ENCODE peak calls at places on chromosomes 4 and X, in six cellular contexts. G is ovary; T is right atrium auricular region; W is CD4-positive, CD25-positive, alpha-beta regulatory T cell; X is right lobe of liver; F is heart right ventricle. S is an unnamed sample.

GRCh38 chr4:88761861-88762523 is 64.4 kb upstream of the NAP1L5 start:
- DNase-seq in W (no peak), T (no peak), X (no peak), F (no peak), G (no peak), S (no peak)

GRCh38 chr4:16915956-16916355 is 17.5 kb upstream of the LDB2 start:
- DNase-seq in F (no peak), G (no peak), W (no peak), X (no peak), T (no peak), S (no peak)

GRCh38 chr4:62683799-62684566 is 1483.9 kb downstream of the ADGRL3 start:
- DNase-seq in G (no peak), X (no peak), W (no peak), T (no peak), F (no peak), S (no peak)

GRCh38 chr4:144732584-144733130 is 86.7 kb downstream of the HHIP start:
- DNase-seq in G (no peak), W (no peak), F (no peak), T (no peak), X (no peak), S (no peak)

GRCh38 chrX:39242187-39242586 is 440.9 kb downstream of the MID1IP1 start:
- DNase-seq in W (peak; percentile 44), T (no peak), G (no peak), X (peak; percentile 44), F (no peak), S (no peak)

GRCh38 chr4:33189169-33189568 is 2469.0 kb downstream of the PCDH7 start:
- DNase-seq in X (no peak), G (no peak), F (no peak), W (no peak), T (no peak), S (no peak)

GRCh38 chr4:145883173-145883572 is 55.5 kb downstream of the ZNF827 start:
- DNase-seq in G (no peak), F (no peak), T (no peak), X (no peak), W (no peak), S (no peak)

GRCh38 chr4:108171541-108172230 is 3.0 kb upstream of the LEF1 start:
- DNase-seq in T (no peak), X (no peak), W (peak; percentile 89), G (no peak), F (no peak), S (no peak)

GRCh38 chrX:131067846-131068745 is 9.9 kb downstream of the ARHGAP36 start:
- DNase-seq in T (no peak), G (no peak), X (no peak), W (no peak), F (no peak), S (no peak)

GRCh38 chr4:37803348-37803973 is 23.0 kb upstream of the PGM2 start:
- DNase-seq in X (no peak), W (peak; percentile 74), G (no peak), F (no peak), T (no peak), S (no peak)

GRCh38 chr4:109810580-109811387 is 4.8 kb upstream of the GAR1 start:
- DNase-seq in X (no peak), T (no peak), G (no peak), W (no peak), F (no peak), S (no peak)

GRCh38 chrX:2391869-2392606 is 108.7 kb downstream of the DHRSX start:
- DNase-seq in G (no peak), F (no peak), T (no peak), W (no peak), X (peak; percentile 49), S (no peak)

GRCh38 chr4:155854597-155855226 is 11.4 kb downstream of the ASIC5 start:
- DNase-seq in G (no peak), X (peak; percentile 50), W (no peak), T (no peak), F (no peak), S (no peak)

GRCh38 chr4:36254355-36254754 is 10.0 kb upstream of the ARAP2 start:
- DNase-seq in T (no peak), X (no peak), F (no peak), G (no peak), W (no peak), S (no peak)

GRCh38 chrX:152601848-152602616 is 35.7 kb upstream of the GABRQ start:
- DNase-seq in X (no peak), F (no peak), G (no peak), T (no peak), W (peak; percentile 16), S (no peak)

GRCh38 chr4:25310825-25311210 is 1.8 kb upstream of the ZCCHC4 start:
- DNase-seq in X (no peak), F (no peak), W (no peak), G (no peak), T (no peak), S (no peak)
- H3K4me3 ChIP-seq in X (no peak overlapping the region), F (no peak overlapping the region), W (peak overlapping the region; percentile 1), G (no peak overlapping the region), T (no peak overlapping the region), S (no peak overlapping the region)

GRCh38 chr4:24472514-24473308 is 111.6 kb downstream of the DHX15 start:
- DNase-seq in T (peak; percentile 82), X (peak; percentile 82), W (peak; percentile 68), F (peak; percentile 83), G (peak; percentile 85), S (peak; percentile 88)

GRCh38 chr4:24475756-24476155 is 108.6 kb downstream of the DHX15 start:
- DNase-seq in F (no peak), W (no peak), G (no peak), T (no peak), X (no peak), S (no peak)

GRCh38 chr4:24470681-24471622 is 113.4 kb downstream of the DHX15 start:
- DNase-seq in F (peak; percentile 30), G (peak; percentile 28), X (no peak), T (no peak), W (no peak), S (peak; percentile 32)

GRCh38 chr4:24473309-24473721 is 111.0 kb downstream of the DHX15 start:
- DNase-seq in W (no peak), G (peak; percentile 30), F (peak; percentile 18), T (no peak), X (no peak), S (peak; percentile 23)

DNA sequence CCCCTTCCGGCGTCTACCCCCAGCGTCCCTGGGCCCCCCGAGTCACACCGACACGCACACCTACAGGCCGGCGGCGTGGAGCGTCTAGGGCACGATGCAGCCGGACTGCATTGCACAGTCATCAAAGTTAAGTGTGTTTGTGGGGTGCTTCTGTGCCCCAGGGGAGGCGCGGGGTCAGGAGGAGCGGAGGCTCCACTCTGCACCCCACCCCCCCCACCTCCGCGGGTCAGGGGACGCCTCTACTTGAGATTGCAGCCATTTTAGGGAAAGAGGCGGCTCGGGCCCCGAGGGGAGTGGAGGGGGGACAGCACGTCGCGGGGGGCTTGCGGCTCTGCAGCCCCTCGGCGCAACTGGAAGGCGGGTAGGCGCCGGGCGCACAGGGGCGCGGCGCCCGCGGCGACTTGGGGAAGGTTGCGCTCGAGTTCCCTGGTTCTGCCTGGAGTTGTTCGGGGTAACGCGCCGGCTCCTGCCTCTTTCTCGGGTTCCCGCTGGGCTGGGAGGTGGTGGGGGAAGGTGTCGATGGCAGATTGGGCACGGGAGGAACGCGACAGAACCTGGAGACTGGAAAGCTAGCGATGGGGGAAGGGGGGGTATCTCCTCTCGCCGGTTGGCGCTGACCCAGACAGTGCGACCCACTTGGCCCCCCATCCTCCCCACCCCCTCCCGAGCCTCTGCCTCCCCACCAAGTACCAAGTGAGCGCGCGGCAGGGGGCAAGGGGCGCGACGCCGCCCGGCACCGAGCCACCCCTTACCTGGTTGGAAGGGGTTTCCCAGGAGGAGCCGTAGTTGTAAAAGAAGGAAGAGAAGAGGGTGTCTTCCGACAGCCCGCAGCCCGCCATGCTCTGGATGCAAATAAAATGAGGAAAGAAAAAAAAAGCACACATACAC is 112.5 kb downstream of the DHX15 start:
- DNase-seq in G (peak; percentile 12), T (no peak), F (peak; percentile 22), W (no peak), X (peak; percentile 41), S (peak; percentile 16)
- H3K27ac ChIP-seq in G (no peak overlapping the region), T (peak overlapping the region; percentile 78), F (peak overlapping the region; percentile 55), W (no peak overlapping the region), X (no peak overlapping the region), S (peak overlapping the region; percentile 65)

GRCh38 chr4:46946914-46947313 is 37.9 kb upstream of the COX7B2 start:
- DNase-seq in X (no peak), F (no peak), G (no peak), T (no peak), W (no peak), S (no peak)
- H3K4me1 ChIP-seq in X (no peaks in the 10 kb centered on the region), F (peaks cover 31% of the 10 kb centered on the region), G (no peaks in the 10 kb centered on the region), T (no peaks in the 10 kb centered on the region), W (no peaks in the 10 kb centered on the region), S (no peaks in the 10 kb centered on the region)

GRCh38 chr4:56803473-56803872 is 18.0 kb downstream of the SPINK2 start:
- DNase-seq in G (no peak), F (no peak), X (no peak), T (no peak), W (no peak), S (no peak)

GRCh38 chr4:56799824-56800756 is 21.4 kb downstream of the SPINK2 start:
- DNase-seq in X (peak; percentile 84), T (peak; percentile 85), W (peak; percentile 86), F (peak; percentile 80), G (peak; percentile 74), S (peak; percentile 80)

GRCh38 chr4:56804551-56804950 is 16.9 kb downstream of the SPINK2 start:
- DNase-seq in G (no peak), W (no peak), X (no peak), T (no peak), F (no peak), S (no peak)

DNA sequence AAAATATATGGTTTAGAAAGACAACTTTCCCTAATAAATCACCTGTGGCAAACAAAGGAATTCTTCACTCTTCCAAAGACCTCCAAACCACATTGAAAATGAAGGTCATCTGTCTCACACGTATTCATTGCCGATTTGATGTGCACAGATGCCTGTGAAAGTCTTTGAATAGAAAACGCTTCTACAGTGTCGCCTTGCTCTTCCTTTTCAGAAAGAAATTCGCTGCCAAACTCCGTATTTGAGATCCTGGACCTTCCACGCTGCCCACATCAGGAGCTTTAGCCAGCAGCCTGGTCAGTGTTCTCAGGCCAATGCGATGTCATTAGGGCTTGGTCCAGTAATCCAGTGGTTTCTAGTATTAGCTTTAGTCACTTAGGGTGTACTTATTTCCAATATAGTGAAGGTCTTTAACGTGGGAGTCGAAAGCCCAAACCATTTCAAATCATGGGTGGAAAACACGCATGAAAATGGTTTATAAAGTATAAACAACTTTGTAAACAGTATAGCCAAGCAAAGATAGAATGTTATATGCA is 22.1 kb downstream of the SPINK2 start:
- DNase-seq in X (no peak), F (no peak), T (no peak), W (no peak), G (no peak), S (no peak)
- H3K4me3 ChIP-seq in X (peak overlapping the region; percentile 32), F (peak overlapping the region; percentile 58), T (peak overlapping the region; percentile 63), W (peak overlapping the region; percentile 99), G (peak overlapping the region; percentile 57), S (peak overlapping the region; percentile 41)

GRCh38 chr4:153534792-153535629 is 68.9 kb downstream of the TMEM131L start:
- DNase-seq in W (no peak), X (no peak), G (no peak), T (no peak), F (no peak), S (no peak)
- H3K27ac ChIP-seq in W (peak overlapping the region; percentile 53), X (no peak overlapping the region), G (no peak overlapping the region), T (no peak overlapping the region), F (no peak overlapping the region), S (no peak overlapping the region)